ENCODE peak calls at places on chromosomes 16 and 17, in nine cellular contexts. One of them, this sample, is unnamed.

GRCh38 chr17:65790241-65790640 is 228.8 kb upstream of the AXIN2 start:
- DNase-seq in transverse colon: no peak
- DNase-seq in WERI-Rb-1: no peak
- DNase-seq in fibroblast of pulmonary artery: no peak
- DNase-seq in left ventricle myocardium inferior: no peak
- DNase-seq in neural progenitor cell: no peak
- DNase-seq in breast epithelium: no peak
- DNase-seq in GM12865: no peak
- DNase-seq in astrocyte of the cerebellum: no peak
- DNase-seq in this sample: no peak

GRCh38 chr17:65473363-65473762 is 88.1 kb downstream of the AXIN2 start:
- DNase-seq in transverse colon: no peak
- DNase-seq in WERI-Rb-1: no peak
- DNase-seq in fibroblast of pulmonary artery: no peak
- DNase-seq in left ventricle myocardium inferior: no peak
- DNase-seq in neural progenitor cell: no peak
- DNase-seq in breast epithelium: no peak
- DNase-seq in GM12865: no peak
- DNase-seq in astrocyte of the cerebellum: no peak
- DNase-seq in this sample: no peak

GRCh38 chr16:77143364-77143763 is 47.6 kb upstream of the MON1B start:
- DNase-seq in transverse colon: no peak
- DNase-seq in WERI-Rb-1: no peak
- DNase-seq in fibroblast of pulmonary artery: no peak
- DNase-seq in left ventricle myocardium inferior: no peak
- DNase-seq in neural progenitor cell: no peak
- DNase-seq in breast epithelium: no peak
- DNase-seq in GM12865: no peak
- DNase-seq in astrocyte of the cerebellum: no peak
- DNase-seq in this sample: no peak

GRCh38 chr17:73007447-73007846 is 85.0 kb downstream of the SLC39A11 start:
- DNase-seq in transverse colon: peak
- DNase-seq in WERI-Rb-1: no peak
- DNase-seq in fibroblast of pulmonary artery: peak
- DNase-seq in left ventricle myocardium inferior: no peak
- DNase-seq in neural progenitor cell: no peak
- DNase-seq in breast epithelium: no peak
- DNase-seq in GM12865: no peak
- DNase-seq in astrocyte of the cerebellum: no peak
- DNase-seq in this sample: no peak

GRCh38 chr17:2947996-2948550 is 115.3 kb downstream of the OR1D5 start:
- DNase-seq in transverse colon: no peak
- DNase-seq in WERI-Rb-1: no peak
- DNase-seq in fibroblast of pulmonary artery: no peak
- DNase-seq in left ventricle myocardium inferior: no peak
- DNase-seq in neural progenitor cell: no peak
- DNase-seq in breast epithelium: peak
- DNase-seq in GM12865: no peak
- DNase-seq in astrocyte of the cerebellum: no peak
- DNase-seq in this sample: no peak

GRCh38 chr17:63740464-63741181 is 976 bp downstream of the STRADA start:
- DNase-seq in transverse colon: no peak
- DNase-seq in WERI-Rb-1: no peak
- DNase-seq in fibroblast of pulmonary artery: no peak
- DNase-seq in left ventricle myocardium inferior: no peak
- DNase-seq in neural progenitor cell: no peak
- DNase-seq in breast epithelium: no peak
- DNase-seq in GM12865: peak
- DNase-seq in astrocyte of the cerebellum: no peak
- DNase-seq in this sample: peak

GRCh38 chr17:69059458-69060205 is 1.1 kb downstream of the ABCA9 start:
- DNase-seq in transverse colon: no peak
- DNase-seq in WERI-Rb-1: no peak
- DNase-seq in fibroblast of pulmonary artery: peak
- DNase-seq in left ventricle myocardium inferior: no peak
- DNase-seq in neural progenitor cell: no peak
- DNase-seq in breast epithelium: no peak
- DNase-seq in GM12865: no peak
- DNase-seq in astrocyte of the cerebellum: no peak
- DNase-seq in this sample: no peak

GRCh38 chr16:17747357-17747756 is 276.6 kb upstream of the XYLT1 start:
- DNase-seq in transverse colon: no peak
- DNase-seq in WERI-Rb-1: no peak
- DNase-seq in fibroblast of pulmonary artery: no peak
- DNase-seq in left ventricle myocardium inferior: no peak
- DNase-seq in neural progenitor cell: no peak
- DNase-seq in breast epithelium: no peak
- DNase-seq in GM12865: no peak
- DNase-seq in astrocyte of the cerebellum: no peak
- DNase-seq in this sample: no peak

GRCh38 chr16:26542198-26542597 is 524.5 kb upstream of the C16orf82 start:
- DNase-seq in transverse colon: no peak
- DNase-seq in WERI-Rb-1: no peak
- DNase-seq in fibroblast of pulmonary artery: no peak
- DNase-seq in left ventricle myocardium inferior: no peak
- DNase-seq in neural progenitor cell: no peak
- DNase-seq in breast epithelium: no peak
- DNase-seq in GM12865: no peak
- DNase-seq in astrocyte of the cerebellum: no peak
- DNase-seq in this sample: no peak

GRCh38 chr17:30905742-30906100 is 317 bp downstream of the TEFM start:
- DNase-seq in transverse colon: peak
- DNase-seq in WERI-Rb-1: no peak
- DNase-seq in fibroblast of pulmonary artery: peak
- DNase-seq in left ventricle myocardium inferior: no peak
- DNase-seq in neural progenitor cell: no peak
- DNase-seq in breast epithelium: no peak
- DNase-seq in GM12865: peak
- DNase-seq in astrocyte of the cerebellum: no peak
- DNase-seq in this sample: no peak

GRCh38 chr17:47188266-47188665 is 829 bp downstream of the CDC27 start:
- DNase-seq in transverse colon: no peak
- DNase-seq in WERI-Rb-1: no peak
- DNase-seq in fibroblast of pulmonary artery: peak
- DNase-seq in left ventricle myocardium inferior: no peak
- DNase-seq in neural progenitor cell: no peak
- DNase-seq in breast epithelium: no peak
- DNase-seq in GM12865: peak
- DNase-seq in astrocyte of the cerebellum: no peak
- DNase-seq in this sample: peak

GRCh38 chr17:47192549-47192948 is 3.5 kb upstream of the CDC27 start:
- DNase-seq in transverse colon: no peak
- DNase-seq in WERI-Rb-1: no peak
- DNase-seq in fibroblast of pulmonary artery: no peak
- DNase-seq in left ventricle myocardium inferior: no peak
- DNase-seq in neural progenitor cell: no peak
- DNase-seq in breast epithelium: no peak
- DNase-seq in GM12865: peak
- DNase-seq in astrocyte of the cerebellum: no peak
- DNase-seq in this sample: no peak

GRCh38 chr17:47190770-47191169 is 1.7 kb upstream of the CDC27 start:
- DNase-seq in transverse colon: no peak
- DNase-seq in WERI-Rb-1: no peak
- DNase-seq in fibroblast of pulmonary artery: no peak
- DNase-seq in left ventricle myocardium inferior: no peak
- DNase-seq in neural progenitor cell: no peak
- DNase-seq in breast epithelium: no peak
- DNase-seq in GM12865: no peak
- DNase-seq in astrocyte of the cerebellum: no peak
- DNase-seq in this sample: no peak

GRCh38 chr17:47189732-47190621 is 882 bp upstream of the CDC27 start:
- DNase-seq in transverse colon: no peak
- DNase-seq in WERI-Rb-1: no peak
- DNase-seq in fibroblast of pulmonary artery: no peak
- DNase-seq in left ventricle myocardium inferior: no peak
- DNase-seq in neural progenitor cell: no peak
- DNase-seq in breast epithelium: no peak
- DNase-seq in GM12865: no peak
- DNase-seq in astrocyte of the cerebellum: no peak
- DNase-seq in this sample: no peak

DNA sequence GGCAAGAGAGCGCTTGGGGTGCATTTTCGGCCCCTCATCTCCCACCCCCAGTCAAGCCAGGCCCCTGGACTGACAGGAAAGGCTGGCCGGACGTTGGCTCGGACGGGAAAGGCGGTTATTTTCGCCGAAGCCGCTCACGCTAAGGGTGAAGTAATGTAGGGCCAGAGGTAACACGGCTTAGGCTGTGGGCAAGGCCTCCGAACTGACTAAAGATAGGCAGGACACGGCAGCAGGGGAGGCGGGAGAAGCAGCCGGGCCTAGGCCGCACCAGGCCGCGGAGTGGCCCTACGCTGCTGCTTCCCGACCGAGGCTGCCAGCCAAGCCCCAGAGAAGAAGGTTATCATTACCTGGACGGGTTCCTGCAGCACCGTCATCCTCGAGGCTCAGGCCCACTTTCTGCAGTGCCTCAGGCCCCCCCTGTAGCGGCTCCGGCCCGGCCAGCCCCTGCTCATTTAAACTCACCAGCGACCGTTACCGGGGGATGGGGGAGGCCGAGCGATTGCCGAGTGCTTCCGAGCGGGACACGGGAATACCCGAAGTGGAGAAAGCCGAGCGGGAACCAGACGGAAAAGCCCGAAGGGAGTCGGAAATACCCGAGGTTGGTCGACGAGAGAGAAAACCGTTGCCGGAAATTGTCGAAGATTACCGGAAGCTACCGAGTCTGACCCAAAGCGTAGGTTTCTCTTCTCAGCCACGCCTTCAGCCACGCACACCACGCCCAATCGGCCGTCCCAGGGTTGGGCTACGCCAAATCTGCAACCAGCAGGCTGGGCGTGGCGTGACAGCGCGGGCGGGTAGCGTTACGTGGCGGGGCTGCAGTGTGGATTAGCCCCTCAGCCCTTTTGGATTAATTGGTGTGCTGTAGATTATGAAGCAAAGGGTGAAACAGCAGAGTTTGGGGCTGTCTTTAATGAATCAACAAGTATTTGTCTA is at the start of gene CDC27:
- DNase-seq in transverse colon: peak
- DNase-seq in WERI-Rb-1: peak
- DNase-seq in fibroblast of pulmonary artery: peak
- DNase-seq in left ventricle myocardium inferior: peak
- DNase-seq in neural progenitor cell: peak
- DNase-seq in breast epithelium: peak
- DNase-seq in GM12865: peak
- DNase-seq in astrocyte of the cerebellum: peak
- DNase-seq in this sample: peak
- TF ChIP-seq CTCF in transverse colon: no peak
- TF ChIP-seq CTCF in WERI-Rb-1: no peak
- TF ChIP-seq CTCF in fibroblast of pulmonary artery: no peak
- TF ChIP-seq CTCF in left ventricle myocardium inferior: no peak
- TF ChIP-seq CTCF in neural progenitor cell: no peak
- TF ChIP-seq CTCF in breast epithelium: no peak
- TF ChIP-seq CTCF in GM12865: no peak
- TF ChIP-seq CTCF in astrocyte of the cerebellum: no peak
- TF ChIP-seq CTCF in this sample: no peak

DNA sequence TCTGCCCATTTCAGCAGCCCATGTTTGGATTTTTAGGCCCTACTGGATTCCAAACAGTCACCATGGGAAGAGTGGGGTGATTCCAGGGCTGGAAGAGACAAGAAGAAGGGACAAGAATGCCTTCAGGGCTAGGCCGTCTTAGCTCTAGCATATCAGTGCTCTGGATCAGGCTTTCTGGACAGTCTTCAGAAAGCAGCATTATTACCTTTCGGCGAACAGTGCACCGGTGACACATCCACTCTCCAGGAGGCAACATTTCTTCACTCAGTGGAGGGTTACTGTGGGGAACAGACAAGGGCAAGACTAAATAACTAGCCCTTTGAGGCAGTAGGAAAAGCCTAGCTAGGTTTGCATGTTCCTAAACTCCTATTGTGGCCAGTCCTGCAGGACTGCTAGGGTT is 23.9 kb upstream of the DHRS13 start:
- DNase-seq in transverse colon: no peak
- DNase-seq in WERI-Rb-1: no peak
- DNase-seq in fibroblast of pulmonary artery: no peak
- DNase-seq in left ventricle myocardium inferior: no peak
- DNase-seq in neural progenitor cell: no peak
- DNase-seq in breast epithelium: peak
- DNase-seq in GM12865: no peak
- DNase-seq in astrocyte of the cerebellum: no peak
- DNase-seq in this sample: no peak
- H3K4me3 ChIP-seq in transverse colon: no peak
- H3K4me3 ChIP-seq in WERI-Rb-1: no peak
- H3K4me3 ChIP-seq in fibroblast of pulmonary artery: no peak
- H3K4me3 ChIP-seq in left ventricle myocardium inferior: no peak
- H3K4me3 ChIP-seq in neural progenitor cell: no peak
- H3K4me3 ChIP-seq in breast epithelium: no peak
- H3K4me3 ChIP-seq in GM12865: no peak
- H3K4me3 ChIP-seq in astrocyte of the cerebellum: no peak
- H3K4me3 ChIP-seq in this sample: no peak

DNA sequence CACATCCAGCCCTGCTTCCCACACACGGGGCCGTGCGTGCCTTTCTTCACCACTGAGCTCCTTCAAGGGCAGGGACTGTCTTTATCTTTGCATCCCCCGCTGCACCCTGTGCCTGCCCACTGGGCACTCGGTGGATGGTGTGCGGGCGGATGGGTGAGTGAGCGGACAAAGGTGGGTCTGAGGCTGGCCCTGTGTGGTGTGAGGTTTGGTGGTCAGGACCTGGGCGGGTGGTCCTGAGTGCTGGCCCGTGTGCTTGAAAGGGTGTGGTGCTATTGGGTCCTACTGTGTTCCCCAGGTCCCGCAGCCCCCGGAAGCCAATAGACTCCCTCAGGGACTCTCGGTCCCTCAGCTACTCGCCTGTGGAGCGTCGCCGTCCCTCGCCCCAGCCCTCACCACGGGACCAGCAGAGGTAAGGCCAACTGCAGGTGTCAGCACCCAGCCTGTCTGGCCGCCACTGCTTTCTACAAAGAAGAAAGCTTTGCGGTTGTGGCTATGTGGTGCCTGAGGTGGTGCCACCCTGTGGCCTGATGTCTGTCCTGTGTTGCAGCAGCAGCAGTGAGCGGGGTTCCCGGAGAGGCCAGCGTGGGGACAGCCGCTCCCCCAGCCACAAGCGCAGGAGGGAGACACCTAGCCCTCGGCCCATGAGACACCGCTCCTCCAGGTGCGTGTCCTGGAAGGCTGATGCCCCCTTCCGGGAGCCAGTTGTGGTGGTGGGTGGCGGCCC is 6.9 kb downstream of the ELOB start:
- DNase-seq in transverse colon: no peak
- DNase-seq in WERI-Rb-1: peak
- DNase-seq in fibroblast of pulmonary artery: no peak
- DNase-seq in left ventricle myocardium inferior: no peak
- DNase-seq in neural progenitor cell: no peak
- DNase-seq in breast epithelium: no peak
- DNase-seq in GM12865: peak
- DNase-seq in astrocyte of the cerebellum: no peak
- DNase-seq in this sample: peak
- TF ChIP-seq CTCF in transverse colon: peak
- TF ChIP-seq CTCF in WERI-Rb-1: peak
- TF ChIP-seq CTCF in fibroblast of pulmonary artery: no peak
- TF ChIP-seq CTCF in left ventricle myocardium inferior: no peak
- TF ChIP-seq CTCF in neural progenitor cell: no peak
- TF ChIP-seq CTCF in breast epithelium: no peak
- TF ChIP-seq CTCF in GM12865: no peak
- TF ChIP-seq CTCF in astrocyte of the cerebellum: no peak
- TF ChIP-seq CTCF in this sample: peak

DNA sequence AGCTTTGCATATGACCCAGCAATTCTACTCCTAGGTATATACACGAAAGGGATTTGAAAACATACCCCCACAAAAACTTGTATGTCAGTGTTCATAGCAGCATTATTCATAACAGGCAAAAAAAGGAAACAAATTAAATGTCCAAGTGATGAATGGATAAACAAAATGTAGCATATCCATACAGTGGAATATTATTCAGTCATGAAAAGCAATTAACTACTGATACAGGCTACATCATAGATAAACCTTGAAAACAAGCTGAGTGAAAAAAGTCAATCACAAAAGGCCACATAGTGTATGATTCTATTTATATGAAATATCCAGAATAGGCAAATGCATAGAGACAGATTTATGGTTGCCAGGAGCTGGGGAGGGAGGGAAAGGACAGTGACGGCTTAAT is 676 bp downstream of the EME1 start:
- DNase-seq in transverse colon: no peak
- DNase-seq in WERI-Rb-1: no peak
- DNase-seq in fibroblast of pulmonary artery: no peak
- DNase-seq in left ventricle myocardium inferior: no peak
- DNase-seq in neural progenitor cell: no peak
- DNase-seq in breast epithelium: no peak
- DNase-seq in GM12865: no peak
- DNase-seq in astrocyte of the cerebellum: no peak
- DNase-seq in this sample: no peak
- H3K4me3 ChIP-seq in transverse colon: no peak
- H3K4me3 ChIP-seq in WERI-Rb-1: peak
- H3K4me3 ChIP-seq in fibroblast of pulmonary artery: peak
- H3K4me3 ChIP-seq in left ventricle myocardium inferior: peak
- H3K4me3 ChIP-seq in neural progenitor cell: peak
- H3K4me3 ChIP-seq in breast epithelium: no peak
- H3K4me3 ChIP-seq in GM12865: peak
- H3K4me3 ChIP-seq in astrocyte of the cerebellum: peak
- H3K4me3 ChIP-seq in this sample: peak

This sample was measured in epithelial cell of esophagus.